ENCODE peak calls at places on chromosome 3, in ten cellular contexts. X, B, L, P, N, W, O, G, Y and U are unnamed samples.

GRCh38 chr3:12981631-12982265 is 91.5 kb downstream of the IQSEC1 start:
- DNase-seq in X (no peak), B (no peak), L (no peak), P (no peak), N (no peak), W (no peak), O (no peak), G (no peak), Y (peak; percentile 50), U (no peak)

GRCh38 chr3:185065059-185065458 is 87.8 kb downstream of the C3orf70 start:
- DNase-seq in X (no peak), B (no peak), L (no peak), P (no peak), N (no peak), W (no peak), O (no peak), G (no peak), Y (no peak), U (no peak)

GRCh38 chr3:162743091-162743490 is 1246.5 kb downstream of the OTOL1 start:
- DNase-seq in X (no peak), B (no peak), L (no peak), P (peak; percentile 8), N (no peak), W (no peak), O (no peak), G (no peak), Y (no peak), U (no peak)

GRCh38 chr3:135240426-135240825 is 445.4 kb downstream of the EPHB1 start:
- DNase-seq in X (no peak), B (no peak), L (no peak), P (peak; percentile 32), N (no peak), W (no peak), O (no peak), G (no peak), Y (peak; percentile 50), U (no peak)

GRCh38 chr3:141412936-141413354 is 44.6 kb downstream of the ZBTB38 start:
- DNase-seq in X (no peak), B (peak; percentile 95), L (no peak), P (no peak), N (no peak), W (peak; percentile 64), O (no peak), G (no peak), Y (no peak), U (no peak)

GRCh38 chr3:138249636-138250035 is 62.5 kb downstream of the ARMC8 start:
- DNase-seq in X (no peak), B (no peak), L (no peak), P (no peak), N (no peak), W (no peak), O (no peak), G (no peak), Y (no peak), U (no peak)

GRCh38 chr3:19342428-19342827 is 194.1 kb downstream of the KCNH8 start:
- DNase-seq in X (no peak), B (no peak), L (no peak), P (peak; percentile 38), N (no peak), W (no peak), O (no peak), G (no peak), Y (no peak), U (no peak)

GRCh38 chr3:48595526-48596121 is 495 bp upstream of the COL7A1 start:
- DNase-seq in X (no peak), B (no peak), L (no peak), P (peak; percentile 79), N (no peak), W (peak; percentile 66), O (peak; percentile 98), G (no peak), Y (peak; percentile 47), U (no peak)